ENCODE peak calls at places on chromosomes 6 and 20, in five cellular contexts. One of them, this sample, is unnamed.

GRCh38 chr20:44019638-44020335 is 105.1 kb downstream of the TOX2 start:
- DNase-seq in CD8-positive, alpha-beta T cell: peak
- DNase-seq in ovary: no peak
- DNase-seq in astrocyte of the spinal cord: no peak
- DNase-seq in LNCaP clone FGC: no peak
- DNase-seq in this sample: no peak

GRCh38 chr6:42451146-42451594 is 556 bp downstream of the TRERF1 start:
- DNase-seq in ovary: no peak
- DNase-seq in CD8-positive, alpha-beta T cell: no peak
- DNase-seq in astrocyte of the spinal cord: no peak
- DNase-seq in LNCaP clone FGC: no peak
- DNase-seq in this sample: no peak

GRCh38 chr6:80182291-80182690 is 75.8 kb downstream of the BCKDHB start:
- DNase-seq in LNCaP clone FGC: no peak
- DNase-seq in astrocyte of the spinal cord: peak
- DNase-seq in CD8-positive, alpha-beta T cell: no peak
- DNase-seq in ovary: no peak
- DNase-seq in this sample: no peak

GRCh38 chr20:31836853-31837608 is 8.4 kb downstream of the FOXS1 start:
- DNase-seq in astrocyte of the spinal cord: peak
- DNase-seq in ovary: no peak
- DNase-seq in LNCaP clone FGC: no peak
- DNase-seq in CD8-positive, alpha-beta T cell: no peak
- DNase-seq in this sample: no peak

GRCh38 chr6:80321011-80321410 is 214.5 kb downstream of the BCKDHB start:
- DNase-seq in astrocyte of the spinal cord: no peak
- DNase-seq in LNCaP clone FGC: no peak
- DNase-seq in CD8-positive, alpha-beta T cell: no peak
- DNase-seq in ovary: no peak
- DNase-seq in this sample: no peak

GRCh38 chr20:57445298-57445697 is 54.1 kb downstream of the RBM38 start:
- DNase-seq in CD8-positive, alpha-beta T cell: no peak
- DNase-seq in astrocyte of the spinal cord: peak
- DNase-seq in LNCaP clone FGC: no peak
- DNase-seq in ovary: peak
- DNase-seq in this sample: no peak

GRCh38 chr6:52227495-52227894 is 16.8 kb downstream of the IL17F start:
- DNase-seq in astrocyte of the spinal cord: no peak
- DNase-seq in CD8-positive, alpha-beta T cell: no peak
- DNase-seq in ovary: no peak
- DNase-seq in LNCaP clone FGC: no peak
- DNase-seq in this sample: no peak

GRCh38 chr20:15214051-15214450 is 876.6 kb upstream of the FLRT3 start:
- DNase-seq in LNCaP clone FGC: no peak
- DNase-seq in ovary: no peak
- DNase-seq in astrocyte of the spinal cord: no peak
- DNase-seq in CD8-positive, alpha-beta T cell: no peak
- DNase-seq in this sample: no peak

GRCh38 chr20:41654884-41655283 is 36.7 kb upstream of the CHD6 start:
- DNase-seq in astrocyte of the spinal cord: peak
- DNase-seq in ovary: no peak
- DNase-seq in LNCaP clone FGC: no peak
- DNase-seq in CD8-positive, alpha-beta T cell: no peak
- DNase-seq in this sample: no peak

GRCh38 chr6:40244684-40245083 is 310.4 kb upstream of the MOCS1 start:
- DNase-seq in LNCaP clone FGC: no peak
- DNase-seq in ovary: no peak
- DNase-seq in CD8-positive, alpha-beta T cell: no peak
- DNase-seq in astrocyte of the spinal cord: no peak
- DNase-seq in this sample: no peak

GRCh38 chr6:95866732-95867131 is 149.0 kb upstream of the FUT9 start:
- DNase-seq in ovary: no peak
- DNase-seq in LNCaP clone FGC: no peak
- DNase-seq in astrocyte of the spinal cord: no peak
- DNase-seq in CD8-positive, alpha-beta T cell: no peak
- DNase-seq in this sample: no peak

GRCh38 chr20:57953638-57954037 is 243.8 kb upstream of the PMEPA1 start:
- DNase-seq in astrocyte of the spinal cord: peak
- DNase-seq in LNCaP clone FGC: no peak
- DNase-seq in CD8-positive, alpha-beta T cell: no peak
- DNase-seq in ovary: no peak
- DNase-seq in this sample: no peak

GRCh38 chr6:113858605-113859348 is 1.6 kb downstream of the MARCKS start:
- DNase-seq in LNCaP clone FGC: no peak
- DNase-seq in CD8-positive, alpha-beta T cell: peak
- DNase-seq in astrocyte of the spinal cord: peak
- DNase-seq in ovary: peak
- DNase-seq in this sample: peak
- TF ChIP-seq CTCF in LNCaP clone FGC: peak
- TF ChIP-seq CTCF in CD8-positive, alpha-beta T cell: peak
- TF ChIP-seq CTCF in astrocyte of the spinal cord: peak
- TF ChIP-seq CTCF in ovary: peak
- TF ChIP-seq CTCF in this sample: peak

GRCh38 chr20:47265214-47265613 is 91.3 kb downstream of the ZMYND8 start:
- DNase-seq in CD8-positive, alpha-beta T cell: no peak
- DNase-seq in astrocyte of the spinal cord: no peak
- DNase-seq in LNCaP clone FGC: no peak
- DNase-seq in ovary: no peak
- DNase-seq in this sample: no peak

GRCh38 chr20:47265984-47266383 is 90.5 kb downstream of the ZMYND8 start:
- DNase-seq in astrocyte of the spinal cord: no peak
- DNase-seq in LNCaP clone FGC: no peak
- DNase-seq in ovary: no peak
- DNase-seq in CD8-positive, alpha-beta T cell: no peak
- DNase-seq in this sample: no peak

GRCh38 chr20:47269309-47270165 is 87.0 kb downstream of the ZMYND8 start:
- DNase-seq in LNCaP clone FGC: no peak
- DNase-seq in astrocyte of the spinal cord: no peak
- DNase-seq in CD8-positive, alpha-beta T cell: no peak
- DNase-seq in ovary: no peak
- DNase-seq in this sample: no peak

GRCh38 chr20:47266847-47267515 is 89.5 kb downstream of the ZMYND8 start:
- DNase-seq in astrocyte of the spinal cord: no peak
- DNase-seq in LNCaP clone FGC: no peak
- DNase-seq in CD8-positive, alpha-beta T cell: no peak
- DNase-seq in ovary: no peak
- DNase-seq in this sample: no peak

DNA sequence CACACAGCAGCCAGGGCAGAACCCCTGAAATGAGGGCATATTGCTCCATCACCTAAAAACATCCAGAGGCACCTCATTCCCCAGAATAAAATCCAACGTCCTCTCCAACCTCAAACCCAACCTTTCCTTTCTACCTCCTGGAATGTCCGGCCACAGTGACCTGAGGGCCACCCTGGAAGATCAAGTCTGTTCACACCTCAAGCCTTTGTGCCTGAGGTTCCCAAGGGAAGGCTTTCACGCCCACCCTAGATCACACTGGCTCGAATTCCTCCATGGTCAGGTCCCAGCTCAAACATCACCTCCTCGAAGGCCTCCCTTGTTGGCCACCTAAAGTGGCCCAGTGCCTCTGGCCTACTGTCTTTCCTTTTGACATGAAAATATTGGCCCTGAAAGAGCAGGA is 88.9 kb downstream of the ZMYND8 start:
- DNase-seq in LNCaP clone FGC: no peak
- DNase-seq in ovary: no peak
- DNase-seq in CD8-positive, alpha-beta T cell: no peak
- DNase-seq in astrocyte of the spinal cord: no peak
- DNase-seq in this sample: no peak
- TF ChIP-seq CTCF in LNCaP clone FGC: no peak
- TF ChIP-seq CTCF in ovary: no peak
- TF ChIP-seq CTCF in CD8-positive, alpha-beta T cell: no peak
- TF ChIP-seq CTCF in astrocyte of the spinal cord: no peak
- TF ChIP-seq CTCF in this sample: no peak

DNA sequence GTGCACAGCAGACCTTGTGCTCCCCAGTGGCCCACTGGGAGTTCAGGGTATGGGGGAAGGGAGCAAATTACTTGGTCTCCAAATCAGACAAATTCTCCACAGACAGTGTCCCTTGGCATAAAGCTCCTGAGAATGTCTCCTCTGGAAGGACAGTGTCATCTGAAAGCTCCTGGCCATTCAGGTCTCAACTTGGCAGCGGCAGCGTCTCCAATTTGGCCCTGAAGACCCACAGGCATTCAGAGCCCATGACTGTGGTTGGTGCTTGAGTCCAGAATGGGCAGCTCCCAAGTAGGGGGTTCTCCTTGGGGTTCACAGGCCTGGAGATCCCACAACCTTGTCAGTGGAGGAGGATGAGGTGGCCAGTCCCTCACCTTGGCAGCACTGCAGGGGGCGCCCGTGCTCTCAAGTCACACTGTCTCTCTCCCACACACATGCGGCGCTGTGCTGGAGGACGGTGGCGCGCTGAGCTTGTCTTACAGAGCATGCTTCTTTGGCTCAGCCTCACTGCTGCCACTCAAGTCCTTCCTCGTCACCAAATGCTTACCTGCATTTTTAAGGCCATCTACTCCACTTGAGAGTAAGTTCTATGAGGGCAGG is 20.7 kb downstream of the DYNLRB1 start:
- DNase-seq in astrocyte of the spinal cord: no peak
- DNase-seq in ovary: peak
- DNase-seq in LNCaP clone FGC: no peak
- DNase-seq in CD8-positive, alpha-beta T cell: no peak
- DNase-seq in this sample: peak
- TF ChIP-seq CTCF in astrocyte of the spinal cord: peak
- TF ChIP-seq CTCF in ovary: no peak
- TF ChIP-seq CTCF in LNCaP clone FGC: peak
- TF ChIP-seq CTCF in CD8-positive, alpha-beta T cell: no peak
- TF ChIP-seq CTCF in this sample: peak

GRCh38 chr6:159608961-159609673 is 83.9 kb downstream of the SOD2 start:
- DNase-seq in CD8-positive, alpha-beta T cell: no peak
- DNase-seq in ovary: no peak
- DNase-seq in LNCaP clone FGC: no peak
- DNase-seq in astrocyte of the spinal cord: peak
- DNase-seq in this sample: no peak
- TF ChIP-seq CTCF in CD8-positive, alpha-beta T cell: no peak
- TF ChIP-seq CTCF in ovary: no peak
- TF ChIP-seq CTCF in LNCaP clone FGC: peak
- TF ChIP-seq CTCF in astrocyte of the spinal cord: peak
- TF ChIP-seq CTCF in this sample: peak

GRCh38 chr6:14448246-14448645 is 330.7 kb downstream of the CD83 start:
- DNase-seq in CD8-positive, alpha-beta T cell: no peak
- DNase-seq in astrocyte of the spinal cord: no peak
- DNase-seq in LNCaP clone FGC: no peak
- DNase-seq in ovary: no peak
- DNase-seq in this sample: no peak
- TF ChIP-seq CTCF in CD8-positive, alpha-beta T cell: no peak
- TF ChIP-seq CTCF in astrocyte of the spinal cord: no peak
- TF ChIP-seq CTCF in LNCaP clone FGC: no peak
- TF ChIP-seq CTCF in ovary: no peak
- TF ChIP-seq CTCF in this sample: no peak

GRCh38 chr6:72704979-72705378 is 83.1 kb downstream of the KCNQ5 start:
- DNase-seq in LNCaP clone FGC: no peak
- DNase-seq in ovary: no peak
- DNase-seq in astrocyte of the spinal cord: no peak
- DNase-seq in CD8-positive, alpha-beta T cell: no peak
- DNase-seq in this sample: no peak
- TF ChIP-seq CTCF in LNCaP clone FGC: no peak
- TF ChIP-seq CTCF in ovary: no peak
- TF ChIP-seq CTCF in astrocyte of the spinal cord: no peak
- TF ChIP-seq CTCF in CD8-positive, alpha-beta T cell: no peak
- TF ChIP-seq CTCF in this sample: no peak

GRCh38 chr6:159966981-159967380 is 1.9 kb upstream of the IGF2R start:
- DNase-seq in CD8-positive, alpha-beta T cell: no peak
- DNase-seq in ovary: no peak
- DNase-seq in astrocyte of the spinal cord: no peak
- DNase-seq in LNCaP clone FGC: no peak
- DNase-seq in this sample: no peak

GRCh38 chr6:159969204-159969912 is 476 bp downstream of the IGF2R start:
- DNase-seq in LNCaP clone FGC: no peak
- DNase-seq in astrocyte of the spinal cord: peak
- DNase-seq in CD8-positive, alpha-beta T cell: no peak
- DNase-seq in ovary: peak
- DNase-seq in this sample: peak

GRCh38 chr6:159970659-159971063 is 1.8 kb downstream of the IGF2R start:
- DNase-seq in ovary: no peak
- DNase-seq in astrocyte of the spinal cord: no peak
- DNase-seq in LNCaP clone FGC: no peak
- DNase-seq in CD8-positive, alpha-beta T cell: no peak
- DNase-seq in this sample: no peak

GRCh38 chr6:159969921-159970320 is 1.0 kb downstream of the IGF2R start:
- DNase-seq in CD8-positive, alpha-beta T cell: no peak
- DNase-seq in ovary: peak
- DNase-seq in astrocyte of the spinal cord: peak
- DNase-seq in LNCaP clone FGC: peak
- DNase-seq in this sample: peak

DNA sequence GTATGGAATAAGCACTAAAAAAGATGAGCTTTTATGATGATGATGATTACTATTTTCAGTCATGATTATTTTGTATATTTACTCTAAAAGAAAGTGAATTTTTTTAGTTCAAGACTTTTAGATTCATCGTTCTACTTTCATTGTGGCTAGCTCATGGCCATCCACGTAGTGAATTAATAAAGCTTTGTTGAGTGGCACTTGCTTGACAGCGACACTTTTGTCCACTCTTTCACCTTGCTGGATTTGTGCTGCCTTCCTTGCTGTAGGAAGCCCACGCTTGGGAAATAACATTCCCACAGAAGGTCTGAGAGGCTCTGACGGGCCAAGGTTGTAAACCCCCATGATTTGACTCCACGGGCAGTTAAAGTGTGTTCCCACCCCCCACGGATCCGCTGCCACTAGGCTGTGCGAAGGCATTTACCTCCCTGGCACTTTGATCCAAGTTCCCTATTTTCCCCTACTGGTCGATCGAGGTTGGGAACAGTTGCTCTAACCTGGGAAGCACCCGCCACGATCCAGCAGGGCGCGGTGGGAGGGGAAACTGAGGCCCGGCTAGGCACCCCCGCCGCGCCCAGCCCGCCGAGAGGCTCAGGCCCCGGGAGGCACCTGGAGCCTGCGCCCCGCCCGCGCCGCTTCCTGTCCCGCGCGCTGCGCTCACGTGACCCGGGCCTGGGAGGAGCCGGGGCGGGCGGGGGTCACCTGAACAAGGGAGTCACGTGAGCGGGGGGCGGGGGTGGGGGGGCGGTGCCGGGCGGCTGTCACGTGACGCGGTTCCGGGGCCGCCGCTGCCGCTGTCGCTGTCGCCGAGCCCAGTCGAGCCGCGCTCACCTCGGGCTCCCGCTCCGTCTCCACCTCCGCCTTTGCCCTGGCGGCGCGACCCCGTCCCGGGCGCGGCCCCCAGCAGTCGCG is at the start of gene IGF2R:
- DNase-seq in ovary: peak
- DNase-seq in astrocyte of the spinal cord: peak
- DNase-seq in LNCaP clone FGC: peak
- DNase-seq in CD8-positive, alpha-beta T cell: peak
- DNase-seq in this sample: peak
- TF ChIP-seq CTCF in ovary: no peak
- TF ChIP-seq CTCF in astrocyte of the spinal cord: peak
- TF ChIP-seq CTCF in LNCaP clone FGC: no peak
- TF ChIP-seq CTCF in CD8-positive, alpha-beta T cell: no peak
- TF ChIP-seq CTCF in this sample: peak